ENCODE peak calls at places on chromosomes 16 and 17, in eight cellular contexts. One of them, this sample, is unnamed. For H3K27me3, the result is how much of the 10 kb centered on the place peaks cover.

GRCh38 chr17:60573139-60573975 is 26.6 kb upstream of the PPM1D start:
- DNase-seq in WERI-Rb-1: no peak
- DNase-seq in cardiac muscle cell: peak
- DNase-seq in BJ: no peak
- DNase-seq in gastrocnemius medialis: no peak
- DNase-seq in IMR-90: peak
- DNase-seq in upper lobe of right lung: no peak
- DNase-seq in breast epithelium: no peak
- DNase-seq in this sample: no peak

GRCh38 chr17:54280741-54281140 is 458.0 kb downstream of the KIF2B start:
- DNase-seq in WERI-Rb-1: no peak
- DNase-seq in cardiac muscle cell: no peak
- DNase-seq in BJ: no peak
- DNase-seq in gastrocnemius medialis: no peak
- DNase-seq in IMR-90: no peak
- DNase-seq in upper lobe of right lung: no peak
- DNase-seq in breast epithelium: no peak
- DNase-seq in this sample: no peak

GRCh38 chr17:61689610-61690180 is 98.7 kb upstream of the NACA2 start:
- DNase-seq in WERI-Rb-1: no peak
- DNase-seq in cardiac muscle cell: no peak
- DNase-seq in BJ: no peak
- DNase-seq in gastrocnemius medialis: no peak
- DNase-seq in IMR-90: peak
- DNase-seq in upper lobe of right lung: no peak
- DNase-seq in breast epithelium: no peak
- DNase-seq in this sample: no peak

GRCh38 chr16:30491744-30492308 is 19.3 kb downstream of the ITGAL start:
- DNase-seq in WERI-Rb-1: no peak
- DNase-seq in cardiac muscle cell: no peak
- DNase-seq in BJ: peak
- DNase-seq in gastrocnemius medialis: no peak
- DNase-seq in IMR-90: peak
- DNase-seq in upper lobe of right lung: no peak
- DNase-seq in breast epithelium: no peak
- DNase-seq in this sample: no peak

GRCh38 chr16:14564323-14564722 is 65.7 kb downstream of the PARN start:
- DNase-seq in WERI-Rb-1: no peak
- DNase-seq in cardiac muscle cell: no peak
- DNase-seq in BJ: no peak
- DNase-seq in gastrocnemius medialis: no peak
- DNase-seq in IMR-90: no peak
- DNase-seq in upper lobe of right lung: no peak
- DNase-seq in breast epithelium: no peak
- DNase-seq in this sample: peak

GRCh38 chr17:64096037-64096436 is 33.9 kb downstream of the ERN1 start:
- DNase-seq in WERI-Rb-1: peak
- DNase-seq in cardiac muscle cell: no peak
- DNase-seq in BJ: no peak
- DNase-seq in gastrocnemius medialis: no peak
- DNase-seq in IMR-90: no peak
- DNase-seq in upper lobe of right lung: no peak
- DNase-seq in breast epithelium: no peak
- DNase-seq in this sample: no peak

GRCh38 chr17:20207295-20207985 is 198.3 kb downstream of the SPECC1 start:
- DNase-seq in WERI-Rb-1: no peak
- DNase-seq in cardiac muscle cell: no peak
- DNase-seq in BJ: no peak
- DNase-seq in gastrocnemius medialis: no peak
- DNase-seq in IMR-90: no peak
- DNase-seq in upper lobe of right lung: no peak
- DNase-seq in breast epithelium: no peak
- DNase-seq in this sample: no peak

GRCh38 chr17:63819585-63820537 is 7.4 kb upstream of the PSMC5 start:
- DNase-seq in WERI-Rb-1: no peak
- DNase-seq in cardiac muscle cell: no peak
- DNase-seq in BJ: no peak
- DNase-seq in gastrocnemius medialis: no peak
- DNase-seq in IMR-90: no peak
- DNase-seq in upper lobe of right lung: no peak
- DNase-seq in breast epithelium: no peak
- DNase-seq in this sample: no peak

GRCh38 chr16:29664133-29664912 is 1.3 kb downstream of the SPN start:
- DNase-seq in WERI-Rb-1: no peak
- DNase-seq in cardiac muscle cell: no peak
- DNase-seq in BJ: no peak
- DNase-seq in gastrocnemius medialis: no peak
- DNase-seq in IMR-90: no peak
- DNase-seq in upper lobe of right lung: peak
- DNase-seq in breast epithelium: no peak
- DNase-seq in this sample: no peak

GRCh38 chr16:28208824-28209223 is 2.9 kb downstream of the XPO6 start:
- DNase-seq in WERI-Rb-1: no peak
- DNase-seq in cardiac muscle cell: no peak
- DNase-seq in BJ: no peak
- DNase-seq in gastrocnemius medialis: no peak
- DNase-seq in IMR-90: no peak
- DNase-seq in upper lobe of right lung: no peak
- DNase-seq in breast epithelium: no peak
- DNase-seq in this sample: no peak

GRCh38 chr16:89187337-89188063 is 12.8 kb downstream of the SLC22A31 start:
- DNase-seq in WERI-Rb-1: no peak
- DNase-seq in cardiac muscle cell: peak
- DNase-seq in BJ: no peak
- DNase-seq in gastrocnemius medialis: no peak
- DNase-seq in IMR-90: no peak
- DNase-seq in upper lobe of right lung: no peak
- DNase-seq in breast epithelium: no peak
- DNase-seq in this sample: no peak

GRCh38 chr17:52636443-52636842 is 477.9 kb upstream of the CA10 start:
- DNase-seq in WERI-Rb-1: no peak
- DNase-seq in cardiac muscle cell: no peak
- DNase-seq in BJ: no peak
- DNase-seq in gastrocnemius medialis: no peak
- DNase-seq in IMR-90: no peak
- DNase-seq in upper lobe of right lung: no peak
- DNase-seq in breast epithelium: no peak
- DNase-seq in this sample: no peak

DNA sequence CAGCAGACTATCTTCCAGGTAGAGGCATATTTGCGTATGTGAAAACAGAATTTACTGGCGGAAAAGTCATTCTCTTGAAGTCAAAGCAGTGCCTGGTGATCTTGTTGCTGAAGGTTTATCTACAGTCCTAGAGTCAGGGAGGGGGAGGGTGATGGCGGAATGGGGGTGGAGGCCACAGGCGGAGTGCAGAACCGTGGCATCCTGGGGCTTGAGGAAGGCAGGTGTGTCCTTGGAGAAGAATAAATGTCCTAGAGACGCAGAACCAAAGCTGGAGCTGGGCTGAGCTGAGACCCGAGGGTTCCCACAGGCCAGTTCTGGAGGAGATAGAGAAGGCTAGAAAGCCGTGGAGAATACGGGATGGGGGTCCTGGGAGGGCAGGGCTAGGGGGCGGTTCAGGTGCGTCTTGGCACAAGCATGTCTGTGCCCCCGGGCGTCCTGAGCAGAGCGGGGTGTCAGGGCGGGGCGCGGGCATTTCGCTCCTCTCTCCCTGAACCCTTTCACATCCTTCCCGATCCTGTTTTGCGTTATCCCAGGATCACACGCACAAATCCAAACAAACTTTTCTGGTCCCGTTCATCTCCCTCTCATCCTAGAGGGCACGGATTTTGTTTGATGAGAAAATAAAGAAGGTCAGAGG is 76.9 kb upstream of the CREBBP start:
- DNase-seq in WERI-Rb-1: no peak
- DNase-seq in cardiac muscle cell: no peak
- DNase-seq in BJ: no peak
- DNase-seq in gastrocnemius medialis: no peak
- DNase-seq in IMR-90: no peak
- DNase-seq in upper lobe of right lung: no peak
- DNase-seq in breast epithelium: no peak
- DNase-seq in this sample: no peak
- H3K4me3 ChIP-seq in WERI-Rb-1: no peak
- H3K4me3 ChIP-seq in cardiac muscle cell: no peak
- H3K4me3 ChIP-seq in BJ: no peak
- H3K4me3 ChIP-seq in gastrocnemius medialis: no peak
- H3K4me3 ChIP-seq in IMR-90: no peak
- H3K4me3 ChIP-seq in upper lobe of right lung: no peak
- H3K4me3 ChIP-seq in breast epithelium: no peak
- H3K4me3 ChIP-seq in this sample: no peak

DNA sequence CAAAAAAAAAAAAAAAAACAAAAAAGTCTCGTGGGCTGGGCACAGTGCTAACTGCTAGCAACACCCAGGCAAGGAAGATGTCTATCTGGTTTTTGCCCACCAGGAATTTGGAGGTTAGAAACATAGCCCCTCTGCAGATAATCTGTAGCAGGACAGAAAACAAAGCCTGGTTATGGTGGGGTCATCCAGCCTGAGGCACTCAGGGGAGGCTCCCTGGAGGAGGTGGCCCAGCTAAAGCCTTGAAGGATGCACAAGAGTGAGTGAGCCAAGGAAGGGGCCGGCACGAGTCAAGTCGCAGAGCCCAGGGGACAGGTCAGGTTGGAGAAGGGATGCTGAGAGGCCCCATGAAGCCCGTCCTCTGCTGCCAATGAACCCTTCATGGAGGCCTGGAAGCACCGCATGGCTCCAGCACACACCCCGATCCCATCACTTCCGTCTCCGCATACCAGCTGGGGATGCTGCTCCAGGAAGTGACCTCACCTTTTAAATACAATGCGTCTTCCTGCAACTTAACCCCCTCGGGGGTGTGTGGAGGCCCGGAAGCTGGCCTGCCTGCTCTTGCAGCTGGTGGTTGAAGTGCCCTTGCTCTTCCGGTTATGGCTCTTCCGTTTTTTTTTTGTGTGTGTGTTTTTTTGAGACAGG is 86.5 kb downstream of the ENGASE start:
- DNase-seq in WERI-Rb-1: no peak
- DNase-seq in cardiac muscle cell: no peak
- DNase-seq in BJ: no peak
- DNase-seq in gastrocnemius medialis: no peak
- DNase-seq in IMR-90: no peak
- DNase-seq in upper lobe of right lung: no peak
- DNase-seq in breast epithelium: no peak
- DNase-seq in this sample: no peak
- H3K27me3 ChIP-seq in WERI-Rb-1: under half
- H3K27me3 ChIP-seq in cardiac muscle cell: under half
- H3K27me3 ChIP-seq in BJ: under half
- H3K27me3 ChIP-seq in gastrocnemius medialis: half or more
- H3K27me3 ChIP-seq in IMR-90: under half
- H3K27me3 ChIP-seq in upper lobe of right lung: under half
- H3K27me3 ChIP-seq in breast epithelium: half or more
- H3K27me3 ChIP-seq in this sample: under half

GRCh38 chr17:35345445-35345925 is 27.9 kb downstream of the SLFN11 start:
- DNase-seq in WERI-Rb-1: no peak
- DNase-seq in cardiac muscle cell: no peak
- DNase-seq in BJ: no peak
- DNase-seq in gastrocnemius medialis: no peak
- DNase-seq in IMR-90: no peak
- DNase-seq in upper lobe of right lung: no peak
- DNase-seq in breast epithelium: no peak
- DNase-seq in this sample: peak
- H3K4me3 ChIP-seq in WERI-Rb-1: no peak
- H3K4me3 ChIP-seq in cardiac muscle cell: no peak
- H3K4me3 ChIP-seq in BJ: peak
- H3K4me3 ChIP-seq in gastrocnemius medialis: peak
- H3K4me3 ChIP-seq in IMR-90: no peak
- H3K4me3 ChIP-seq in upper lobe of right lung: peak
- H3K4me3 ChIP-seq in breast epithelium: peak
- H3K4me3 ChIP-seq in this sample: peak

DNA sequence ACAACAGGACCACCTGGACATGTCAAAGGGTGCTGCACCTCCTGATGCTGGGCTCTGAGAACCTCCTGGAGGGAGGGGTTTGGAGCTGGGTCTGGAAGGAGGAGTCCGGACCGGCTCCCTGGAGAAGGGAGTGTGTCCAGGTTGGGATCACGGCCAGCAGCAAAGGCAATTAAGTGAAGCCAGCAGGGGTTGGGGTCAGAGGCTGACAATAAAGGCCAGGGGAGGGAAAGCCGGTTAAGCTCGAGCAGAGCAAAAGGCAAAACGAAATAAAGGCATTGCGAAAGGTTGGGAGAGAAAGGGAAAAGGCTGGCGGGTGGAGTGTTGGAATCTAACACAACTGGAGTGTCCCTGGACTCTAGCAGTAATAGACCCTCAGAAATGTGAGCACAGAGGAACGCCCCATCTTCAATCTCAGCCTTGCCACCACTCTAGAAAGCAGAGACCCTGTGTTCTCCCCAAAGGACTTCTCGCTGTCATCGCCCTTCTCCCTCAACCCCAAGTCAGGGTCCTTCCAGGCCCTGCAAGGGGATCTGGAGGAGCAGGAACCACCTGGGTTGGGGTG is 905 bp upstream of the CACNG4 start:
- DNase-seq in WERI-Rb-1: no peak
- DNase-seq in cardiac muscle cell: no peak
- DNase-seq in BJ: no peak
- DNase-seq in gastrocnemius medialis: no peak
- DNase-seq in IMR-90: no peak
- DNase-seq in upper lobe of right lung: no peak
- DNase-seq in breast epithelium: no peak
- DNase-seq in this sample: peak
- H3K27me3 ChIP-seq in WERI-Rb-1: under half
- H3K27me3 ChIP-seq in cardiac muscle cell: half or more
- H3K27me3 ChIP-seq in BJ: half or more
- H3K27me3 ChIP-seq in gastrocnemius medialis: under half
- H3K27me3 ChIP-seq in IMR-90: half or more
- H3K27me3 ChIP-seq in upper lobe of right lung: under half
- H3K27me3 ChIP-seq in breast epithelium: under half
- H3K27me3 ChIP-seq in this sample: half or more

GRCh38 chr17:65495255-65496060 is 66.0 kb downstream of the AXIN2 start:
- DNase-seq in WERI-Rb-1: peak
- DNase-seq in cardiac muscle cell: peak
- DNase-seq in BJ: no peak
- DNase-seq in gastrocnemius medialis: no peak
- DNase-seq in IMR-90: no peak
- DNase-seq in upper lobe of right lung: peak
- DNase-seq in breast epithelium: no peak
- DNase-seq in this sample: peak
- H3K4me3 ChIP-seq in WERI-Rb-1: no peak
- H3K4me3 ChIP-seq in cardiac muscle cell: no peak
- H3K4me3 ChIP-seq in BJ: no peak
- H3K4me3 ChIP-seq in gastrocnemius medialis: no peak
- H3K4me3 ChIP-seq in IMR-90: no peak
- H3K4me3 ChIP-seq in upper lobe of right lung: peak
- H3K4me3 ChIP-seq in breast epithelium: no peak
- H3K4me3 ChIP-seq in this sample: no peak